ENCODE peak calls at places on chromosomes 6 and 20, in six cellular contexts. One of them, this sample, is unnamed.

GRCh38 chr6:16108996-16109658 is 19.8 kb upstream of the MYLIP start:
- DNase-seq in anterior cingulate cortex: no peak
- DNase-seq in AG08396: no peak
- DNase-seq in central memory CD4-positive, alpha-beta T cell: no peak
- DNase-seq in NT2/D1: no peak
- DNase-seq in NCI-H1930: no peak
- DNase-seq in this sample: no peak

GRCh38 chr6:63565058-63565726 is 7.1 kb upstream of the LOC128125822 start:
- DNase-seq in anterior cingulate cortex: no peak
- DNase-seq in AG08396: no peak
- DNase-seq in central memory CD4-positive, alpha-beta T cell: no peak
- DNase-seq in NT2/D1: no peak
- DNase-seq in NCI-H1930: no peak
- DNase-seq in this sample: no peak

GRCh38 chr6:161079566-161080262 is 88.1 kb downstream of the MAP3K4 start:
- DNase-seq in anterior cingulate cortex: peak
- DNase-seq in AG08396: peak
- DNase-seq in central memory CD4-positive, alpha-beta T cell: peak
- DNase-seq in NT2/D1: no peak
- DNase-seq in NCI-H1930: no peak
- DNase-seq in this sample: peak

GRCh38 chr20:45822863-45823262 is 4.2 kb downstream of the TNNC2 start:
- DNase-seq in anterior cingulate cortex: no peak
- DNase-seq in AG08396: peak
- DNase-seq in central memory CD4-positive, alpha-beta T cell: no peak
- DNase-seq in NT2/D1: no peak
- DNase-seq in NCI-H1930: no peak
- DNase-seq in this sample: peak

GRCh38 chr6:43776115-43776798 is 6.2 kb downstream of the VEGFA start:
- DNase-seq in anterior cingulate cortex: peak
- DNase-seq in AG08396: no peak
- DNase-seq in central memory CD4-positive, alpha-beta T cell: no peak
- DNase-seq in NT2/D1: no peak
- DNase-seq in NCI-H1930: no peak
- DNase-seq in this sample: no peak

GRCh38 chr6:20688710-20689500 is 154.6 kb downstream of the CDKAL1 start:
- DNase-seq in anterior cingulate cortex: no peak
- DNase-seq in AG08396: no peak
- DNase-seq in central memory CD4-positive, alpha-beta T cell: no peak
- DNase-seq in NT2/D1: no peak
- DNase-seq in NCI-H1930: no peak
- DNase-seq in this sample: peak

GRCh38 chr6:1524040-1524480 is 85.7 kb upstream of the FOXC1 start:
- DNase-seq in anterior cingulate cortex: peak
- DNase-seq in AG08396: peak
- DNase-seq in central memory CD4-positive, alpha-beta T cell: peak
- DNase-seq in NT2/D1: peak
- DNase-seq in NCI-H1930: peak
- DNase-seq in this sample: no peak

GRCh38 chr20:61253264-61253639 is 1.2 kb downstream of the CDH4 start:
- DNase-seq in anterior cingulate cortex: no peak
- DNase-seq in AG08396: peak
- DNase-seq in central memory CD4-positive, alpha-beta T cell: no peak
- DNase-seq in NT2/D1: no peak
- DNase-seq in NCI-H1930: no peak
- DNase-seq in this sample: peak

GRCh38 chr20:2713285-2713684 is 20.7 kb downstream of the EBF4 start:
- DNase-seq in anterior cingulate cortex: no peak
- DNase-seq in AG08396: no peak
- DNase-seq in central memory CD4-positive, alpha-beta T cell: peak
- DNase-seq in NT2/D1: no peak
- DNase-seq in NCI-H1930: no peak
- DNase-seq in this sample: no peak

GRCh38 chr20:62945771-62946339 is 6.7 kb upstream of the SLC17A9 start:
- DNase-seq in anterior cingulate cortex: no peak
- DNase-seq in AG08396: no peak
- DNase-seq in central memory CD4-positive, alpha-beta T cell: no peak
- DNase-seq in NT2/D1: no peak
- DNase-seq in NCI-H1930: no peak
- DNase-seq in this sample: no peak

GRCh38 chr6:44377971-44378370 is 9.5 kb upstream of the CDC5L start:
- DNase-seq in anterior cingulate cortex: no peak
- DNase-seq in AG08396: no peak
- DNase-seq in central memory CD4-positive, alpha-beta T cell: no peak
- DNase-seq in NT2/D1: no peak
- DNase-seq in NCI-H1930: no peak
- DNase-seq in this sample: no peak

GRCh38 chr6:7135755-7136154 is 28.0 kb downstream of the RREB1 start:
- DNase-seq in anterior cingulate cortex: no peak
- DNase-seq in AG08396: no peak
- DNase-seq in central memory CD4-positive, alpha-beta T cell: no peak
- DNase-seq in NT2/D1: no peak
- DNase-seq in NCI-H1930: no peak
- DNase-seq in this sample: no peak

GRCh38 chr6:164455835-164456234 is 853.6 kb downstream of the C6orf118 start:
- DNase-seq in anterior cingulate cortex: no peak
- DNase-seq in AG08396: no peak
- DNase-seq in central memory CD4-positive, alpha-beta T cell: no peak
- DNase-seq in NT2/D1: no peak
- DNase-seq in NCI-H1930: no peak
- DNase-seq in this sample: no peak

GRCh38 chr6:72619883-72620696 is 1.8 kb upstream of the KCNQ5 start:
- DNase-seq in anterior cingulate cortex: peak
- DNase-seq in AG08396: peak
- DNase-seq in central memory CD4-positive, alpha-beta T cell: peak
- DNase-seq in NT2/D1: no peak
- DNase-seq in NCI-H1930: no peak
- DNase-seq in this sample: peak

GRCh38 chr6:315921-316752 is 23.9 kb downstream of the DUSP22 start:
- DNase-seq in anterior cingulate cortex: no peak
- DNase-seq in AG08396: no peak
- DNase-seq in central memory CD4-positive, alpha-beta T cell: no peak
- DNase-seq in NT2/D1: no peak
- DNase-seq in NCI-H1930: no peak
- DNase-seq in this sample: no peak

GRCh38 chr6:101015541-101015940 is 134.4 kb upstream of the ASCC3 start:
- DNase-seq in anterior cingulate cortex: no peak
- DNase-seq in AG08396: no peak
- DNase-seq in central memory CD4-positive, alpha-beta T cell: no peak
- DNase-seq in NT2/D1: no peak
- DNase-seq in NCI-H1930: no peak
- DNase-seq in this sample: no peak

GRCh38 chr6:169589699-169590257 is 112.1 kb downstream of the WDR27 start:
- DNase-seq in anterior cingulate cortex: no peak
- DNase-seq in AG08396: no peak
- DNase-seq in central memory CD4-positive, alpha-beta T cell: no peak
- DNase-seq in NT2/D1: no peak
- DNase-seq in NCI-H1930: no peak
- DNase-seq in this sample: peak